ENCODE peak calls at places on chromosomes 5 and 9, in seven cellular contexts. B is HepG2, F is neural progenitor cell, A is H9, N is mesenchymal stem cell, P is neuronal stem cell, L is MM.1S. E is an unnamed sample.

GRCh38 chr5:142280066-142281011 is 44.5 kb downstream of the SPRY4 start:
- DNase-seq in B (peak), F (peak), A (peak), N (peak), P (peak), L (no peak), E (peak)

GRCh38 chr5:132773601-132774355 is 3.3 kb downstream of the SEPTIN8 start:
- DNase-seq in B (no peak), F (no peak), A (no peak), N (no peak), P (no peak), L (no peak), E (no peak)

GRCh38 chr9:34230556-34230955 is 51.7 kb downstream of the UBAP1 start:
- DNase-seq in B (no peak), F (no peak), A (no peak), N (no peak), P (no peak), L (no peak), E (no peak)

GRCh38 chr5:132476853-132477729 is 13.5 kb downstream of the IRF1 start:
- DNase-seq in B (no peak), F (no peak), A (no peak), N (peak), P (no peak), L (no peak), E (no peak)

GRCh38 chr5:124342586-124342985 is 403.9 kb downstream of the ZNF608 start:
- DNase-seq in B (no peak), F (no peak), A (no peak), N (peak), P (no peak), L (no peak), E (peak)

GRCh38 chr5:1973391-1974013 is 90.8 kb upstream of the IRX4 start:
- DNase-seq in B (no peak), F (peak), A (no peak), N (no peak), P (peak), L (no peak), E (no peak)

GRCh38 chr5:69035665-69036064 is 58.1 kb upstream of the SLC30A5 start:
- DNase-seq in B (no peak), F (no peak), A (no peak), N (peak), P (no peak), L (no peak), E (no peak)

GRCh38 chr9:114450833-114451706 is 54.2 kb downstream of the WHRN start:
- DNase-seq in B (no peak), F (no peak), A (no peak), N (no peak), P (no peak), L (peak), E (no peak)

GRCh38 chr9:89234636-89235035 is 56.0 kb upstream of the SHC3 start:
- DNase-seq in B (no peak), F (peak), A (peak), N (no peak), P (no peak), L (peak), E (peak)

GRCh38 chr9:130142635-130143034 is 29.6 kb upstream of the NCS1 start:
- DNase-seq in B (no peak), F (peak), A (no peak), N (no peak), P (no peak), L (no peak), E (no peak)

GRCh38 chr5:93076096-93076495 is 504.9 kb downstream of the NR2F1-AS1 start:
- DNase-seq in B (no peak), F (no peak), A (no peak), N (no peak), P (no peak), L (no peak), E (no peak)

GRCh38 chr5:97764700-97765099 is 581.7 kb upstream of the RIOK2 start:
- DNase-seq in B (peak), F (no peak), A (no peak), N (peak), P (no peak), L (no peak), E (peak)

GRCh38 chr5:54654211-54654610 is 136.7 kb downstream of the SNX18 start:
- DNase-seq in B (no peak), F (no peak), A (no peak), N (no peak), P (no peak), L (no peak), E (peak)

DNA sequence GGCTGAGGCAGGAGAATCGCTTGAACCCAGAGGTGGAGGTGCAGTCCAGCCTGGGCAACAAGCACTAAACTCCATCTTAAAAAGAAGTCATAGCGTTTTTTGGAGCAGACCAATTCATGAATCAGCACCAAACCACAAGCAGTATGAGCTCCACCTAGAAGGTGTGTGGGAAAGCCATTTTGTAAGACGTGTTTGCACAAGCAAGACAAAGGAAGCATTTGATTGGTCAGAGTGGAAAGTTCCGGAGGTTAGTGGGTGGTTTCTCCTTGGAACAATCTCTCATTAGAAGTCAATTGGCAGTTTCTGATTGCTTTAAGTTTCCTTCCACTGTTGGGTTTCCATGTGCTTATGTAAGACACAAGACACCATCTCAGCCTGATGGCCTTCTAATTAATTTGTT is 5.0 kb downstream of the SRD5A1 start:
- DNase-seq in B (no peak), F (no peak), A (no peak), N (no peak), P (no peak), L (no peak), E (no peak)
- H2AFZ ChIP-seq in B (no peak), F (no peak), A (no peak), N (no peak), P (no peak), L (no peak), E (no peak)

DNA sequence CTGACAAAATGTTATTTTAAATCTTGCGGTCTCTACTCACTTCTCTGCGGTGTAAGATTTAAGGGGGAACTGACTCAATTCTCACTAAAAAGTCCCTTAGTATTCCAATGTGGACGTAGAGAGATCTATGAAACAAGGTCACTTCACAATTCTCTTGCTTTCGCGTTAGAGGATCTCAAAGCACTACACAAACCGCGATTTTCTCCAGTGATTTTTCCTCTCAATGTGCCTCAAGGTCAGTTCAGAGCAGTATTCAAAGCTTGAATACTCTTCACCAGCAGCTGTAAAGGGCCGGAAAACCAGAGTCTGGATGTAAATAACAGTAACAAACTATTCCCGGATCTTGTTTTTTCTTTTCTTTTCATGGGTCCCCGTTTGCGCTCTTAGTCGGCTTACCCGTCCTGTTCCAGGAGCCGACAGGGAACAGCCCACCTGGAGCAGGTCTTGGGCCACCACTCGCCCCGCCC is 128.2 kb downstream of the TMEM161B start:
- DNase-seq in B (no peak), F (peak), A (peak), N (peak), P (peak), L (no peak), E (no peak)
- H2AFZ ChIP-seq in B (peak), F (no peak), A (peak), N (no peak), P (peak), L (peak), E (no peak)

GRCh38 chr9:132970306-132971062 is 8.0 kb upstream of the GFI1B start:
- DNase-seq in B (no peak), F (no peak), A (no peak), N (no peak), P (no peak), L (no peak), E (no peak)
- H2AFZ ChIP-seq in B (no peak), F (no peak), A (no peak), N (no peak), P (no peak), L (no peak), E (no peak)

GRCh38 chr9:94734054-94734754 is 7.7 kb downstream of the AOPEP start:
- DNase-seq in B (no peak), F (no peak), A (no peak), N (no peak), P (no peak), L (no peak), E (peak)
- H2AFZ ChIP-seq in B (no peak), F (no peak), A (no peak), N (no peak), P (no peak), L (no peak), E (no peak)

GRCh38 chr5:180688326-180689070 is 39.1 kb upstream of the FLT4 start:
- DNase-seq in B (no peak), F (no peak), A (no peak), N (no peak), P (no peak), L (no peak), E (no peak)
- H2AFZ ChIP-seq in B (no peak), F (no peak), A (no peak), N (no peak), P (no peak), L (no peak), E (no peak)

GRCh38 chr9:70044450-70045307 is 1.0 kb downstream of the MAMDC2 start:
- DNase-seq in B (no peak), F (peak), A (peak), N (peak), P (peak), L (peak), E (peak)

GRCh38 chr9:70043689-70044449 is at the start of gene MAMDC2:
- DNase-seq in B (no peak), F (peak), A (peak), N (peak), P (peak), L (peak), E (peak)

GRCh38 chr9:70043285-70043684 is 363 bp upstream of the MAMDC2 start:
- DNase-seq in B (no peak), F (peak), A (peak), N (no peak), P (peak), L (no peak), E (no peak)

GRCh38 chr9:70040506-70040905 is 3.1 kb upstream of the MAMDC2 start:
- DNase-seq in B (no peak), F (no peak), A (no peak), N (no peak), P (no peak), L (no peak), E (no peak)

DNA sequence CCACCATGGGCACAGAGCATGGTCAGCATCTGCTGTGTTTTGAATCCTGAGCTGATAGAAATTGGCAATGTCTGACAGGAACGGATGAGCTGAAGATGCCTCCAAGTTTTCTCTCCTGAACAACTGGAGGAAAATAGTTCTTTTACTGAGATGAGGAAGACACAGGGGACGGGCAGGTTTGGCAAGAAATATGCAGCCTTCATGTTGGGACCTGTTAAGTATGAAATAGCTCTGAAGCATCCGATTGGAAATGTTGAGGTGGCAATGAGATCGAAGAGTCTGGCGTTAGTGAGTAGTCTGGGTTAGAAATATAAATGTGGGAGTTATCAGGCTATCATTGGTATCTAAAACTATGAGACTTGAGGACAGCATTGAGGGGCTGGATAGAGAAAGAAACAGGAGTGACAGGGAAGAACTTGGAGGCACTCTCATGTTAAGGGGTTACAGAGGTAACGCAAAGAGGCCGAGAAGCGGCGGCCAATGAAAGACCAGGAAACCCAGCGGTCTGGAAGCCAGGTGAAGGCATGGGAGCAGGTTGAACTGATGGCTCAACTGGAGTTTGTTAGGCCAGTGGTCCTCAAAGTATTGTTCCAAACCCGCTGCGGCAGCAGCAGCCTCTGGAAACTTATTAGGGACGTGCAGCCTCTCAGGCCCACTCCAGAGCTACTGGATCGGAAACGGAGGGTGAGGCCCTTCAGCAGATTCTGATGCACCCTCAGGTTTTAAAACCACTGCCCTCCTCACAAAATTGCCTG is 1.0 kb upstream of the MAMDC2 start:
- DNase-seq in B (no peak), F (no peak), A (no peak), N (no peak), P (no peak), L (no peak), E (no peak)
- H2AFZ ChIP-seq in B (no peak), F (peak), A (no peak), N (no peak), P (no peak), L (no peak), E (no peak)

GRCh38 chr5:149474198-149474597 is 77.0 kb downstream of the CSNK1A1 start:
- DNase-seq in B (no peak), F (no peak), A (no peak), N (no peak), P (no peak), L (no peak), E (no peak)
- H2AFZ ChIP-seq in B (no peak), F (no peak), A (no peak), N (no peak), P (no peak), L (no peak), E (no peak)

DNA sequence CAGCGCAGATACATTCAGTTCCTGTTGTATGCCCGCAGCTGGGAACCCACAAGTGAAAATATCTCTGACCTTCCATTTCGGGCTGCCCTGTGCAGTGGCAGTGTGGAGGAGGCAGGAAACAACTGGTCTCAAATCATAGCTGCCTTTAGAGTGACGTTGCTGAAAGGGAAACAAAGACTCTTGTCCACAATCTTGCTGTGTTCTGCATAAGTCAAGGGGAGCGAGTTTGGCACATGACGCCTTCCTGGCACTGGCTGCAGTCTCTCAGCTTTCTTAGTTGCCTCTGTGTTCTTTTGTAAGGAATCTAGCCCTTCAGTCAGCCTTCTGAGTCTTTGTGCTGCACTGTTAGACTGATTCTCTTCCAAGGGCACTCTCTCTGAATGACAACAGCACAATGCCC is 24.0 kb downstream of the ADAMTS16 start:
- DNase-seq in B (no peak), F (no peak), A (no peak), N (no peak), P (no peak), L (peak), E (peak)
- H2AFZ ChIP-seq in B (no peak), F (no peak), A (no peak), N (no peak), P (no peak), L (no peak), E (no peak)